ENCODE peak calls at places on chromosome 17, in seven cellular contexts. B, A, G, I, H, E and D are unnamed samples.
A peak's percentile ranks its signal among the peaks of the same experiment; 100 is the strongest.

GRCh38 chr17:39659286-39660010 is 5.7 kb upstream of the TCAP start:
- DNase-seq in B (no peak), A (no peak), G (no peak), I (no peak), H (no peak), E (no peak), D (no peak)

GRCh38 chr17:63405741-63406261 is 40.3 kb downstream of the CYB561 start:
- DNase-seq in B (no peak), A (no peak), G (no peak), I (peak; percentile 71), H (peak; percentile 59), E (no peak), D (no peak)

GRCh38 chr17:8900626-8901585 is 33.4 kb upstream of the PIK3R6 start:
- DNase-seq in B (no peak), A (peak; percentile 26), G (no peak), I (peak; percentile 95), H (no peak), E (no peak), D (no peak)

GRCh38 chr17:5595831-5596230 is 11.5 kb upstream of the NLRP1 start:
- DNase-seq in B (no peak), A (no peak), G (no peak), I (no peak), H (no peak), E (no peak), D (no peak)

GRCh38 chr17:82974136-82974952 is 105.1 kb upstream of the METRNL start:
- DNase-seq in B (no peak), A (no peak), G (no peak), I (no peak), H (no peak), E (no peak), D (no peak)

GRCh38 chr17:65638221-65638940 is 76.9 kb upstream of the AXIN2 start:
- DNase-seq in B (no peak), A (no peak), G (no peak), I (no peak), H (no peak), E (no peak), D (no peak)

GRCh38 chr17:35255316-35255715 is 12.4 kb downstream of the SLFN5 start:
- DNase-seq in B (no peak), A (no peak), G (no peak), I (no peak), H (no peak), E (no peak), D (no peak)

GRCh38 chr17:79892457-79893236 is 53.4 kb upstream of the CBX4 start:
- DNase-seq in B (no peak), A (no peak), G (no peak), I (no peak), H (no peak), E (no peak), D (no peak)

GRCh38 chr17:51354908-51355307 is 94.6 kb downstream of the UTP18 start:
- DNase-seq in B (no peak), A (no peak), G (no peak), I (no peak), H (no peak), E (no peak), D (no peak)

GRCh38 chr17:41697122-41697962 is 8.7 kb downstream of the EIF1 start:
- DNase-seq in B (peak; percentile 76), A (no peak), G (peak; percentile 59), I (no peak), H (peak; percentile 60), E (peak; percentile 33), D (no peak)

GRCh38 chr17:60832206-60832605 is 154.6 kb downstream of the BCAS3 start:
- DNase-seq in B (no peak), A (no peak), G (no peak), I (no peak), H (peak; percentile 18), E (no peak), D (no peak)

GRCh38 chr17:41338961-41339485 is 11.6 kb downstream of the KRT33A start:
- DNase-seq in B (no peak), A (no peak), G (no peak), I (peak; percentile 57), H (no peak), E (no peak), D (peak; percentile 53)

GRCh38 chr17:37742114-37742761 is 2.6 kb downstream of the HNF1B start:
- DNase-seq in B (no peak), A (peak; percentile 21), G (no peak), I (no peak), H (no peak), E (no peak), D (no peak)

GRCh38 chr17:41585301-41585700 is 1.4 kb downstream of the KRT14 start:
- DNase-seq in B (no peak), A (no peak), G (no peak), I (no peak), H (no peak), E (no peak), D (no peak)

GRCh38 chr17:60524463-60525346 is 1.3 kb downstream of the APPBP2 start:
- DNase-seq in B (no peak), A (no peak), G (peak; percentile 38), I (no peak), H (no peak), E (no peak), D (no peak)

GRCh38 chr17:66354472-66354871 is 52.1 kb downstream of the PRKCA start:
- DNase-seq in B (no peak), A (no peak), G (no peak), I (no peak), H (no peak), E (no peak), D (no peak)

GRCh38 chr17:49963626-49964538 is 5.1 kb upstream of the DLX4 start:
- DNase-seq in B (no peak), A (no peak), G (no peak), I (no peak), H (no peak), E (no peak), D (no peak)

GRCh38 chr17:511001-511690 is 158.5 kb upstream of the RPH3AL start:
- DNase-seq in B (peak; percentile 54), A (no peak), G (no peak), I (no peak), H (no peak), E (no peak), D (no peak)

GRCh38 chr17:3965123-3965800 is 1.0 kb upstream of the ATP2A3 start:
- DNase-seq in B (no peak), A (peak; percentile 78), G (no peak), I (peak; percentile 87), H (peak; percentile 51), E (peak; percentile 9), D (peak; percentile 46)

GRCh38 chr17:4003501-4004421 is 39.5 kb upstream of the ATP2A3 start:
- DNase-seq in B (no peak), A (no peak), G (no peak), I (no peak), H (no peak), E (no peak), D (no peak)

GRCh38 chr17:54439816-54440215 is 460.8 kb upstream of the TOM1L1 start:
- DNase-seq in B (no peak), A (no peak), G (no peak), I (no peak), H (no peak), E (no peak), D (no peak)

GRCh38 chr17:40615295-40615988 is 32.2 kb downstream of the SMARCE1 start:
- DNase-seq in B (peak; percentile 47), A (peak; percentile 59), G (no peak), I (peak; percentile 88), H (peak; percentile 58), E (no peak), D (peak; percentile 39)

GRCh38 chr17:73760186-73760758 is 116.0 kb upstream of the SDK2 start:
- DNase-seq in B (no peak), A (no peak), G (no peak), I (no peak), H (no peak), E (no peak), D (no peak)

GRCh38 chr17:5552841-5553240 is 31.5 kb downstream of the NLRP1 start:
- DNase-seq in B (no peak), A (no peak), G (no peak), I (no peak), H (no peak), E (no peak), D (no peak)

GRCh38 chr17:20156196-20157077 is 147.3 kb downstream of the SPECC1 start:
- DNase-seq in B (peak; percentile 18), A (peak; percentile 31), G (peak; percentile 32), I (peak; percentile 55), H (peak; percentile 37), E (peak; percentile 29), D (no peak)